ENCODE peak calls at places on chromosomes 7 and 10, in nine cellular contexts. One of them, this sample, is unnamed.
A peak's percentile ranks its signal among the peaks of the same experiment; 100 is the strongest.

GRCh38 chr10:73858750-73859439 is 15.5 kb downstream of the CAMK2G start:
- DNase-seq in astrocyte of the cerebellum: no peak
- DNase-seq in cardiac muscle cell: no peak
- DNase-seq in cardiac fibroblast: no peak
- DNase-seq in esophagus squamous epithelium: no peak
- DNase-seq in fibroblast of lung: no peak
- DNase-seq in CD4-positive, alpha-beta T cell: no peak
- DNase-seq in prostate gland: no peak
- DNase-seq in hepatocyte: no peak
- DNase-seq in this sample: no peak

GRCh38 chr7:31687024-31687423 is at the start of gene PPP1R17:
- DNase-seq in astrocyte of the cerebellum: no peak
- DNase-seq in cardiac muscle cell: peak; percentile 72
- DNase-seq in cardiac fibroblast: no peak
- DNase-seq in esophagus squamous epithelium: no peak
- DNase-seq in fibroblast of lung: peak; percentile 4
- DNase-seq in CD4-positive, alpha-beta T cell: no peak
- DNase-seq in prostate gland: no peak
- DNase-seq in hepatocyte: peak; percentile 11
- DNase-seq in this sample: peak; percentile 39

GRCh38 chr7:120718361-120718760 is 139.6 kb downstream of the TSPAN12 start:
- DNase-seq in astrocyte of the cerebellum: no peak
- DNase-seq in cardiac muscle cell: no peak
- DNase-seq in cardiac fibroblast: no peak
- DNase-seq in esophagus squamous epithelium: no peak
- DNase-seq in fibroblast of lung: no peak
- DNase-seq in CD4-positive, alpha-beta T cell: no peak
- DNase-seq in prostate gland: no peak
- DNase-seq in hepatocyte: no peak
- DNase-seq in this sample: no peak

GRCh38 chr7:32458025-32458424 is 32.2 kb downstream of the LSM5 start:
- DNase-seq in astrocyte of the cerebellum: no peak
- DNase-seq in cardiac muscle cell: no peak
- DNase-seq in cardiac fibroblast: no peak
- DNase-seq in esophagus squamous epithelium: no peak
- DNase-seq in fibroblast of lung: no peak
- DNase-seq in CD4-positive, alpha-beta T cell: no peak
- DNase-seq in prostate gland: no peak
- DNase-seq in hepatocyte: no peak
- DNase-seq in this sample: no peak

GRCh38 chr10:26697922-26698608 is 564 bp downstream of the PDSS1 start:
- DNase-seq in astrocyte of the cerebellum: no peak
- DNase-seq in cardiac muscle cell: no peak
- DNase-seq in cardiac fibroblast: peak; percentile 9
- DNase-seq in esophagus squamous epithelium: no peak
- DNase-seq in fibroblast of lung: peak; percentile 1
- DNase-seq in CD4-positive, alpha-beta T cell: no peak
- DNase-seq in prostate gland: no peak
- DNase-seq in hepatocyte: no peak
- DNase-seq in this sample: no peak

GRCh38 chr10:6217621-6218020 is 14.9 kb downstream of the PFKFB3 start:
- DNase-seq in astrocyte of the cerebellum: no peak
- DNase-seq in cardiac muscle cell: no peak
- DNase-seq in cardiac fibroblast: no peak
- DNase-seq in esophagus squamous epithelium: no peak
- DNase-seq in fibroblast of lung: no peak
- DNase-seq in CD4-positive, alpha-beta T cell: no peak
- DNase-seq in prostate gland: no peak
- DNase-seq in hepatocyte: no peak
- DNase-seq in this sample: no peak

GRCh38 chr10:113978802-113979201 is 64.9 kb upstream of the ADRB1 start:
- DNase-seq in astrocyte of the cerebellum: no peak
- DNase-seq in cardiac muscle cell: no peak
- DNase-seq in cardiac fibroblast: no peak
- DNase-seq in esophagus squamous epithelium: no peak
- DNase-seq in fibroblast of lung: no peak
- DNase-seq in CD4-positive, alpha-beta T cell: no peak
- DNase-seq in prostate gland: no peak
- DNase-seq in hepatocyte: no peak
- DNase-seq in this sample: no peak

GRCh38 chr10:13000431-13000830 is 1.1 kb downstream of the CCDC3 start:
- DNase-seq in astrocyte of the cerebellum: no peak
- DNase-seq in cardiac muscle cell: no peak
- DNase-seq in cardiac fibroblast: no peak
- DNase-seq in esophagus squamous epithelium: no peak
- DNase-seq in fibroblast of lung: no peak
- DNase-seq in CD4-positive, alpha-beta T cell: no peak
- DNase-seq in prostate gland: no peak
- DNase-seq in hepatocyte: no peak
- DNase-seq in this sample: no peak

GRCh38 chr7:108568801-108569380 is 615 bp downstream of the THAP5 start:
- DNase-seq in astrocyte of the cerebellum: peak; percentile 4
- DNase-seq in cardiac muscle cell: no peak
- DNase-seq in cardiac fibroblast: no peak
- DNase-seq in esophagus squamous epithelium: no peak
- DNase-seq in fibroblast of lung: no peak
- DNase-seq in CD4-positive, alpha-beta T cell: no peak
- DNase-seq in prostate gland: no peak
- DNase-seq in hepatocyte: no peak
- DNase-seq in this sample: no peak

GRCh38 chr10:344582-345200 is 209.4 kb downstream of the ZMYND11 start:
- DNase-seq in astrocyte of the cerebellum: no peak
- DNase-seq in cardiac muscle cell: no peak
- DNase-seq in cardiac fibroblast: no peak
- DNase-seq in esophagus squamous epithelium: no peak
- DNase-seq in fibroblast of lung: no peak
- DNase-seq in CD4-positive, alpha-beta T cell: no peak
- DNase-seq in prostate gland: no peak
- DNase-seq in hepatocyte: no peak
- DNase-seq in this sample: no peak

GRCh38 chr7:115338016-115338415 is 416.1 kb downstream of the MDFIC start:
- DNase-seq in astrocyte of the cerebellum: no peak
- DNase-seq in cardiac muscle cell: no peak
- DNase-seq in cardiac fibroblast: no peak
- DNase-seq in esophagus squamous epithelium: no peak
- DNase-seq in fibroblast of lung: no peak
- DNase-seq in CD4-positive, alpha-beta T cell: no peak
- DNase-seq in prostate gland: no peak
- DNase-seq in hepatocyte: no peak
- DNase-seq in this sample: no peak

GRCh38 chr7:115346685-115347084 is 424.8 kb downstream of the MDFIC start:
- DNase-seq in astrocyte of the cerebellum: no peak
- DNase-seq in cardiac muscle cell: no peak
- DNase-seq in cardiac fibroblast: no peak
- DNase-seq in esophagus squamous epithelium: no peak
- DNase-seq in fibroblast of lung: no peak
- DNase-seq in CD4-positive, alpha-beta T cell: no peak
- DNase-seq in prostate gland: no peak
- DNase-seq in hepatocyte: peak; percentile 8
- DNase-seq in this sample: no peak

DNA sequence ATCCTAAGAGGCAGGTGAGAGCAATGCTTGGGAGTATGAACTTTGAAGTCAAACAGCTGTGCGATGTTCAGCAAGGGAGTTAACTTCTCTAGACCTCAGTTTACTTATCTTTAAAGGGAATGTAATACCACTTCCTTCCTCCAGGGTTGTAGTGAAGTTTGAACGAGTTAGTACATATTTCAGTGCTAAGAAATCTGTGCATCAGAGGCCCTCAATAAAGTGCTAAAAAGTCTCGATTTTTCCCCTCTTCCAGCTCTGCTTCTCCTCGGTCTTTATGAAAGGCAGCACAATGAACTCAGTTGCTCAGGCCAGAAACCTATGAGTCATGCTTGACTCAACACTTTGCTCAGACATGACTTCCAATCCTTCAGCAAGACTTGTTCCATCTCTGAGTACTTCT is 418.9 kb downstream of the MDFIC start:
- DNase-seq in astrocyte of the cerebellum: peak; percentile 59
- DNase-seq in cardiac muscle cell: no peak
- DNase-seq in cardiac fibroblast: peak; percentile 88
- DNase-seq in esophagus squamous epithelium: no peak
- DNase-seq in fibroblast of lung: peak; percentile 93
- DNase-seq in CD4-positive, alpha-beta T cell: no peak
- DNase-seq in prostate gland: no peak
- DNase-seq in hepatocyte: no peak
- DNase-seq in this sample: no peak
- TF ChIP-seq CTCF in astrocyte of the cerebellum: peak; percentile 24
- TF ChIP-seq CTCF in cardiac muscle cell: peak; percentile 20
- TF ChIP-seq CTCF in cardiac fibroblast: peak; percentile 31
- TF ChIP-seq CTCF in esophagus squamous epithelium: no peak
- TF ChIP-seq CTCF in fibroblast of lung: peak; percentile 38
- TF ChIP-seq CTCF in CD4-positive, alpha-beta T cell: no peak
- TF ChIP-seq CTCF in prostate gland: peak; percentile 12
- TF ChIP-seq CTCF in hepatocyte: no peak
- TF ChIP-seq CTCF in this sample: peak; percentile 70

GRCh38 chr7:131620673-131621609 is 64.5 kb upstream of the PODXL start:
- DNase-seq in astrocyte of the cerebellum: peak; percentile 80
- DNase-seq in cardiac muscle cell: no peak
- DNase-seq in cardiac fibroblast: no peak
- DNase-seq in esophagus squamous epithelium: no peak
- DNase-seq in fibroblast of lung: peak; percentile 70
- DNase-seq in CD4-positive, alpha-beta T cell: no peak
- DNase-seq in prostate gland: no peak
- DNase-seq in hepatocyte: no peak
- DNase-seq in this sample: no peak
- TF ChIP-seq CTCF in astrocyte of the cerebellum: no peak
- TF ChIP-seq CTCF in cardiac muscle cell: no peak
- TF ChIP-seq CTCF in cardiac fibroblast: no peak
- TF ChIP-seq CTCF in esophagus squamous epithelium: no peak
- TF ChIP-seq CTCF in fibroblast of lung: no peak
- TF ChIP-seq CTCF in CD4-positive, alpha-beta T cell: no peak
- TF ChIP-seq CTCF in prostate gland: no peak
- TF ChIP-seq CTCF in hepatocyte: no peak
- TF ChIP-seq CTCF in this sample: no peak

GRCh38 chr7:151125459-151125834 is 39.2 kb downstream of the AGAP3 start:
- DNase-seq in astrocyte of the cerebellum: no peak
- DNase-seq in cardiac muscle cell: peak; percentile 80
- DNase-seq in cardiac fibroblast: no peak
- DNase-seq in esophagus squamous epithelium: no peak
- DNase-seq in fibroblast of lung: peak; percentile 26
- DNase-seq in CD4-positive, alpha-beta T cell: no peak
- DNase-seq in prostate gland: peak; percentile 65
- DNase-seq in hepatocyte: peak; percentile 50
- DNase-seq in this sample: peak; percentile 47
- TF ChIP-seq CTCF in astrocyte of the cerebellum: no peak
- TF ChIP-seq CTCF in cardiac muscle cell: peak; percentile 15
- TF ChIP-seq CTCF in cardiac fibroblast: peak; percentile 9
- TF ChIP-seq CTCF in esophagus squamous epithelium: no peak
- TF ChIP-seq CTCF in fibroblast of lung: no peak
- TF ChIP-seq CTCF in CD4-positive, alpha-beta T cell: no peak
- TF ChIP-seq CTCF in prostate gland: peak; percentile 16
- TF ChIP-seq CTCF in hepatocyte: no peak
- TF ChIP-seq CTCF in this sample: no peak

GRCh38 chr7:36766451-36766850 is 42.2 kb upstream of the AOAH start:
- DNase-seq in astrocyte of the cerebellum: no peak
- DNase-seq in cardiac muscle cell: no peak
- DNase-seq in cardiac fibroblast: no peak
- DNase-seq in esophagus squamous epithelium: no peak
- DNase-seq in fibroblast of lung: no peak
- DNase-seq in CD4-positive, alpha-beta T cell: no peak
- DNase-seq in prostate gland: no peak
- DNase-seq in hepatocyte: no peak
- DNase-seq in this sample: no peak
- TF ChIP-seq CTCF in astrocyte of the cerebellum: no peak
- TF ChIP-seq CTCF in cardiac muscle cell: no peak
- TF ChIP-seq CTCF in cardiac fibroblast: no peak
- TF ChIP-seq CTCF in esophagus squamous epithelium: no peak
- TF ChIP-seq CTCF in fibroblast of lung: no peak
- TF ChIP-seq CTCF in CD4-positive, alpha-beta T cell: no peak
- TF ChIP-seq CTCF in prostate gland: no peak
- TF ChIP-seq CTCF in hepatocyte: no peak
- TF ChIP-seq CTCF in this sample: no peak

GRCh38 chr10:61730671-61731070 is 67.9 kb downstream of the CABCOCO1 start:
- DNase-seq in astrocyte of the cerebellum: no peak
- DNase-seq in cardiac muscle cell: no peak
- DNase-seq in cardiac fibroblast: no peak
- DNase-seq in esophagus squamous epithelium: no peak
- DNase-seq in fibroblast of lung: no peak
- DNase-seq in CD4-positive, alpha-beta T cell: no peak
- DNase-seq in prostate gland: no peak
- DNase-seq in hepatocyte: no peak
- DNase-seq in this sample: no peak
- TF ChIP-seq CTCF in astrocyte of the cerebellum: no peak
- TF ChIP-seq CTCF in cardiac muscle cell: no peak
- TF ChIP-seq CTCF in cardiac fibroblast: no peak
- TF ChIP-seq CTCF in esophagus squamous epithelium: no peak
- TF ChIP-seq CTCF in fibroblast of lung: no peak
- TF ChIP-seq CTCF in CD4-positive, alpha-beta T cell: no peak
- TF ChIP-seq CTCF in prostate gland: no peak
- TF ChIP-seq CTCF in hepatocyte: no peak
- TF ChIP-seq CTCF in this sample: no peak

DNA sequence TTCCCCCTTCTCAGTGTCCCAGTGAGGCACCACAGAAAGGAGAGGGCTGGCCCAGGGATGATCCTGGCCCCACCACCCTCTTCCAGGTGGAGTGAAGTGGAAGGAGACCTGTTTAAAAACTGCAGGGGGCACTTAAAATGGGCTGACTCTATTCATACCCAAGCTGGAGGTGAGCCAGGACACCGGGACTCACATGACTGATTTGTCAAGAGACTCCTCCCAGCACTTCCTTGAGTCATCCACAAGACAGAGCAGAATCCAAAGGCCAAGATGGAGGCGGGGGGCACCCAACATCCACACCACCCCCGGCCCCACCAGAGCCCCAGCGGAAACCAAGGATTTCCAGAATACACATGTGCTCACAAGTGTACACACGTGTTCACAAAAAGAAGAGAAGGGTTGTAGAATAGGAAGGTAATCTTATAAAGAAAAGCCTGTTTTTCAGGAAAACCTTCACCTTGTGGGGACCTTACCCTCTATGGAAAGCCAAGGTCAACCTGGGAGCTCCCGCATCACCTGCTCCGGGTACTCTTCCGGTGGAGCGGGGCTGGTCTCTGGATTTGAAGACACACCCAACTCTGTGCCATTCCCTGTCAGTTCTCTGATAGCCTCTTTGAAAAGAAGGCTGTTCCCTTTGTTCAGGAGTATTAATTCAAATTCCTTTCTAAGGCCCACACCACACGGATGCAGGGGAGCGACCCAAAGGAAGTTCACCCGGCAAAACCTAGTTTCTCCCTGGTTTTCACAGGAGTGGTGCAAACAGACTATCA is 10.9 kb downstream of the CTBP2 start:
- DNase-seq in astrocyte of the cerebellum: no peak
- DNase-seq in cardiac muscle cell: no peak
- DNase-seq in cardiac fibroblast: peak; percentile 88
- DNase-seq in esophagus squamous epithelium: no peak
- DNase-seq in fibroblast of lung: peak; percentile 77
- DNase-seq in CD4-positive, alpha-beta T cell: no peak
- DNase-seq in prostate gland: no peak
- DNase-seq in hepatocyte: peak; percentile 79
- DNase-seq in this sample: no peak
- TF ChIP-seq CTCF in astrocyte of the cerebellum: no peak
- TF ChIP-seq CTCF in cardiac muscle cell: no peak
- TF ChIP-seq CTCF in cardiac fibroblast: no peak
- TF ChIP-seq CTCF in esophagus squamous epithelium: no peak
- TF ChIP-seq CTCF in fibroblast of lung: no peak
- TF ChIP-seq CTCF in CD4-positive, alpha-beta T cell: no peak
- TF ChIP-seq CTCF in prostate gland: no peak
- TF ChIP-seq CTCF in hepatocyte: no peak
- TF ChIP-seq CTCF in this sample: no peak

GRCh38 chr7:28536259-28536658 is 123.9 kb downstream of the CREB5 start:
- DNase-seq in astrocyte of the cerebellum: no peak
- DNase-seq in cardiac muscle cell: peak; percentile 42
- DNase-seq in cardiac fibroblast: peak; percentile 34
- DNase-seq in esophagus squamous epithelium: no peak
- DNase-seq in fibroblast of lung: peak; percentile 50
- DNase-seq in CD4-positive, alpha-beta T cell: no peak
- DNase-seq in prostate gland: no peak
- DNase-seq in hepatocyte: peak; percentile 73
- DNase-seq in this sample: peak; percentile 9
- TF ChIP-seq CTCF in astrocyte of the cerebellum: peak; percentile 50
- TF ChIP-seq CTCF in cardiac muscle cell: peak; percentile 55
- TF ChIP-seq CTCF in cardiac fibroblast: peak; percentile 45
- TF ChIP-seq CTCF in esophagus squamous epithelium: no peak
- TF ChIP-seq CTCF in fibroblast of lung: peak; percentile 53
- TF ChIP-seq CTCF in CD4-positive, alpha-beta T cell: no peak
- TF ChIP-seq CTCF in prostate gland: no peak
- TF ChIP-seq CTCF in hepatocyte: peak; percentile 56
- TF ChIP-seq CTCF in this sample: no peak